ENCODE peak calls at places on chromosomes 11 and 22, in ten cellular contexts. U is GM23248; M is GM23338; S is upper lobe of right lung; W is iPS DF 6.9; Z is naive thymus-derived CD4-positive, alpha-beta T cell; I is HCT116; T is cardiac muscle cell; N is lung; A is IMR-90. F is an unnamed sample.

GRCh38 chr11:75492181-75492820 is 33.4 kb downstream of the GDPD5 start:
- DNase-seq in U (no peak), M (peak; percentile 57), S (no peak), W (no peak), Z (no peak), I (no peak), T (peak; percentile 11), N (no peak), A (peak; percentile 20), F (no peak)

GRCh38 chr11:124717786-124718634 is 21.7 kb upstream of the NRGN start:
- DNase-seq in U (peak; percentile 50), M (peak; percentile 66), S (peak; percentile 81), W (no peak), Z (no peak), I (no peak), T (peak; percentile 47), N (peak; percentile 45), A (peak; percentile 34), F (no peak)

GRCh38 chr11:110096369-110096976 is 3.3 kb downstream of the ZC3H12C start:
- DNase-seq in U (no peak), M (no peak), S (no peak), W (no peak), Z (no peak), I (no peak), T (no peak), N (no peak), A (no peak), F (no peak)

GRCh38 chr22:24144056-24144455 is 37.2 kb upstream of the SUSD2 start:
- DNase-seq in U (no peak), M (no peak), S (no peak), W (no peak), Z (no peak), I (no peak), T (no peak), N (no peak), A (no peak), F (no peak)

GRCh38 chr22:46104170-46104880 is 46.0 kb upstream of the PPARA start:
- DNase-seq in U (peak; percentile 50), M (no peak), S (no peak), W (no peak), Z (no peak), I (no peak), T (no peak), N (no peak), A (no peak), F (no peak)

GRCh38 chr11:82261367-82261766 is 472.3 kb downstream of the FAM181B start:
- DNase-seq in U (no peak), M (no peak), S (no peak), W (no peak), Z (no peak), I (no peak), T (no peak), N (no peak), A (no peak), F (no peak)

GRCh38 chr11:122095950-122096942 is 19.8 kb downstream of the BLID start:
- DNase-seq in U (peak; percentile 52), M (no peak), S (no peak), W (no peak), Z (no peak), I (no peak), T (peak; percentile 65), N (no peak), A (peak; percentile 81), F (no peak)

GRCh38 chr11:126790550-126790981 is 210.0 kb downstream of the KIRREL3 start:
- DNase-seq in U (peak; percentile 97), M (peak; percentile 38), S (no peak), W (no peak), Z (no peak), I (no peak), T (peak; percentile 73), N (no peak), A (peak; percentile 98), F (no peak)

GRCh38 chr22:29314074-29314473 is 1.4 kb downstream of the RASL10A start:
- DNase-seq in U (no peak), M (no peak), S (no peak), W (no peak), Z (no peak), I (no peak), T (no peak), N (no peak), A (no peak), F (no peak)

GRCh38 chr22:41524809-41525449 is 19.3 kb downstream of the POLR3H start:
- DNase-seq in U (no peak), M (peak; percentile 58), S (no peak), W (no peak), Z (peak; percentile 31), I (no peak), T (no peak), N (no peak), A (no peak), F (no peak)

GRCh38 chr11:117820071-117820470 is 4.5 kb downstream of the FXYD2 start:
- DNase-seq in U (no peak), M (no peak), S (no peak), W (no peak), Z (no peak), I (no peak), T (no peak), N (no peak), A (no peak), F (no peak)

GRCh38 chr11:19676508-19677379 is 35.9 kb upstream of the NAV2 start:
- DNase-seq in U (no peak), M (peak; percentile 27), S (no peak), W (no peak), Z (no peak), I (no peak), T (peak; percentile 46), N (no peak), A (no peak), F (no peak)

GRCh38 chr11:109547356-109548027 is 125.5 kb downstream of the C11orf87 start:
- DNase-seq in U (peak; percentile 76), M (no peak), S (no peak), W (no peak), Z (no peak), I (no peak), T (peak; percentile 83), N (no peak), A (peak; percentile 56), F (no peak)

GRCh38 chr11:126186708-126187481 is 24.6 kb downstream of the RPUSD4 start:
- DNase-seq in U (peak; percentile 18), M (peak; percentile 53), S (peak; percentile 57), W (no peak), Z (no peak), I (no peak), T (no peak), N (no peak), A (no peak), F (no peak)

DNA sequence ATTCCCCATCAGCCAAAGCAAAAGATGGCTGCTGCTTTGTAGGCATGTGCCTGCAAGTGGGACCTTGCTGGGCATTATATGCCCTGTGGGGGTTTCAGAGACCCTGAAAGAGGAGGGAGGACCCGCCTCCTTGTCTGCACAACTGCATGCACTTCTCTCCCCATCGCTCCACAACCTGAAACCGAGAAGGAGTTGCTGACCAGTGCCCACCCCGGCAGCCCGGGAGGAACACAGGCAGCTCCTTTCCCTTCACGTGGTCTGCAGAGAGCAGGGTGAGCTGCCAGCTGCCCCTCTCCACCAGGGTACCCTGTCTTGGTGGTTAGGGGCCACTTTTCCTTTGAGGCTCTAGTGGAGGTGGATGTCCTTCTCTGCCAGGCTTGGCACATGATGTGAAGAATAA is 1.4 kb upstream of the TMEM132A start:
- DNase-seq in U (no peak), M (no peak), S (no peak), W (no peak), Z (no peak), I (no peak), T (no peak), N (no peak), A (no peak), F (no peak)
- H3K27ac ChIP-seq in U (no peak overlapping the region), M (no peak overlapping the region), S (no peak overlapping the region), W (no peak overlapping the region), Z (no peak overlapping the region), I (peak overlapping the region; percentile 16), T (no peak overlapping the region), N (no peak overlapping the region), A (no peak overlapping the region), F (no peak overlapping the region)

GRCh38 chr22:50300620-50301257 is 6.7 kb downstream of the PLXNB2 start:
- DNase-seq in U (no peak), M (no peak), S (no peak), W (no peak), Z (no peak), I (no peak), T (no peak), N (no peak), A (no peak), F (no peak)

GRCh38 chr22:50297510-50298265 is 9.8 kb downstream of the PLXNB2 start:
- DNase-seq in U (no peak), M (no peak), S (no peak), W (no peak), Z (no peak), I (no peak), T (no peak), N (no peak), A (no peak), F (no peak)

GRCh38 chr22:50298266-50298637 is 9.2 kb downstream of the PLXNB2 start:
- DNase-seq in U (no peak), M (no peak), S (no peak), W (no peak), Z (no peak), I (no peak), T (no peak), N (no peak), A (no peak), F (no peak)

GRCh38 chr22:50299724-50300619 is 7.5 kb downstream of the PLXNB2 start:
- DNase-seq in U (peak; percentile 43), M (peak; percentile 91), S (no peak), W (no peak), Z (no peak), I (no peak), T (no peak), N (no peak), A (no peak), F (no peak)

GRCh38 chr22:50298937-50299656 is 8.3 kb downstream of the PLXNB2 start:
- DNase-seq in U (peak; percentile 68), M (peak; percentile 60), S (no peak), W (no peak), Z (no peak), I (no peak), T (no peak), N (no peak), A (peak; percentile 11), F (no peak)
- H3K4me1 ChIP-seq in U (peaks cover 32% of the 10 kb centered on the region), M (peaks cover 15% of the 10 kb centered on the region), S (peaks cover 85% of the 10 kb centered on the region), W (peaks cover 6% of the 10 kb centered on the region), Z (no peaks in the 10 kb centered on the region), I (peaks cover 72% of the 10 kb centered on the region), T (peaks cover 40% of the 10 kb centered on the region), N (peaks cover 11% of the 10 kb centered on the region), A (peaks cover 66% of the 10 kb centered on the region), F (peaks cover 78% of the 10 kb centered on the region)

DNA sequence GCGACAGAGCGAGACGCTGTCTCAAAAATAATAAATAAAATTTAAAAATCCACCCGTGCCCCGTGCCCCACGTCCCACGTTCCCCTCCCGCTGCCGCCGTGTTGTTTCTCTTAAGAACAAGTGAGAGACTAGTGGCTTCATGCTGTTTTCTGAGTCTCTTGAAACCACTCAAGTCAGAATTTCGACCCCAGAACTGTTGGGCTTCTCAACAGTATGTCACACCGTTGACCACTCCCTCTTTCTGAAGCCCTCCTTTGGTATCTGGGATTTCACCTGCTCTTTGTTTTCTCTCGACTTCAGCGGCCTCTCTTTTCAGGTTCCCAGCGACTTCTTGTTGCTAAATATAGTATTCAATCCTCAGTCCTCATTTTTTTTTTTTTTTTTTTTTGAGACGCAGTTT is 974 bp downstream of the PPIL2 start:
- DNase-seq in U (peak; percentile 27), M (peak; percentile 51), S (no peak), W (no peak), Z (no peak), I (no peak), T (no peak), N (no peak), A (no peak), F (no peak)
- H3K27ac ChIP-seq in U (peak overlapping the region; percentile 63), M (peak overlapping the region; percentile 96), S (peak overlapping the region; percentile 94), W (no peak overlapping the region), Z (peak overlapping the region; percentile 86), I (peak overlapping the region; percentile 81), T (peak overlapping the region; percentile 82), N (no peak overlapping the region), A (no peak overlapping the region), F (peak overlapping the region; percentile 97)

GRCh38 chr22:20965888-20966855 is 883 bp upstream of the AIFM3 start:
- DNase-seq in U (no peak), M (no peak), S (no peak), W (no peak), Z (no peak), I (no peak), T (no peak), N (no peak), A (no peak), F (no peak)
- H3K4me1 ChIP-seq in U (no peaks in the 10 kb centered on the region), M (peaks cover 3% of the 10 kb centered on the region), S (no peaks in the 10 kb centered on the region), W (peaks cover 4% of the 10 kb centered on the region), Z (no peaks in the 10 kb centered on the region), I (no peaks in the 10 kb centered on the region), T (peaks cover 4% of the 10 kb centered on the region), N (no peaks in the 10 kb centered on the region), A (no peaks in the 10 kb centered on the region), F (peaks cover 23% of the 10 kb centered on the region)